ENCODE peak calls at places on chromosomes 7 and 10, in five cellular contexts. X is cardiac muscle cell, B is kidney epithelial cell, S is GM12878, I is hepatocyte. N is an unnamed sample.

GRCh38 chr7:76513817-76514799 is 3.8 kb downstream of the UPK3B start:
- DNase-seq in I (peak), B (no peak), S (no peak), X (no peak), N (no peak)

GRCh38 chr7:47406766-47407129 is 175.2 kb downstream of the TNS3 start:
- DNase-seq in S (no peak), I (no peak), B (no peak), X (no peak), N (no peak)

GRCh38 chr7:135367114-135367513 is 133.5 kb downstream of the STRA8 start:
- DNase-seq in B (no peak), X (no peak), I (peak), S (no peak), N (peak)

GRCh38 chr7:2245883-2246679 is 4.1 kb downstream of the NUDT1 start:
- DNase-seq in I (no peak), B (no peak), X (peak), S (no peak), N (no peak)

GRCh38 chr10:113890769-113891168 is 36.3 kb downstream of the NHLRC2 start:
- DNase-seq in S (no peak), X (peak), B (no peak), I (no peak), N (no peak)

GRCh38 chr7:3159445-3159844 is 115.8 kb upstream of the CARD11 start:
- DNase-seq in I (no peak), S (no peak), X (no peak), B (no peak), N (peak)

GRCh38 chr10:70565556-70566514 is 36.7 kb downstream of the PRF1 start:
- DNase-seq in S (no peak), B (no peak), I (no peak), X (no peak), N (no peak)

GRCh38 chr10:72310241-72310633 is 36.5 kb downstream of the DDIT4 start:
- DNase-seq in B (no peak), X (peak), S (no peak), I (no peak), N (peak)

GRCh38 chr10:29063806-29064644 is 224.8 kb upstream of the LYZL1 start:
- DNase-seq in B (no peak), X (peak), S (no peak), I (peak), N (no peak)

GRCh38 chr7:18895456-18895855 is 222.0 kb downstream of the TWIST1 start:
- DNase-seq in I (no peak), B (peak), X (peak), S (no peak), N (no peak)

GRCh38 chr10:125209591-125210373 is 49.4 kb upstream of the CTBP2 start:
- DNase-seq in S (no peak), I (no peak), X (peak), B (peak), N (no peak)

GRCh38 chr7:115603416-115603815 is 427.1 kb downstream of the TFEC start:
- DNase-seq in B (no peak), I (no peak), X (no peak), S (no peak), N (no peak)

GRCh38 chr10:17751781-17752445 is at the start of gene TMEM236:
- DNase-seq in I (no peak), S (no peak), B (no peak), X (no peak), N (no peak)

GRCh38 chr10:6009159-6009558 is 31.8 kb upstream of the IL15RA start:
- DNase-seq in X (peak), B (no peak), I (no peak), S (no peak), N (no peak)

GRCh38 chr10:119602241-119603095 is 5.7 kb upstream of the TIAL1 start:
- DNase-seq in X (peak), S (no peak), I (no peak), B (no peak), N (peak)

GRCh38 chr7:55142919-55143600 is 124.2 kb downstream of the EGFR start:
- DNase-seq in I (no peak), B (no peak), S (no peak), X (no peak), N (no peak)

GRCh38 chr10:49539320-49539885 is 482 bp upstream of the ERCC6 start:
- DNase-seq in X (peak), I (peak), S (no peak), B (no peak), N (peak)

GRCh38 chr7:53315986-53316385 is 280.6 kb downstream of the POM121L12 start:
- DNase-seq in S (no peak), I (no peak), X (no peak), B (no peak), N (no peak)

GRCh38 chr7:1252543-1253090 is 19.9 kb downstream of the UNCX start:
- DNase-seq in S (no peak), X (no peak), I (no peak), B (no peak), N (no peak)

GRCh38 chr10:71466330-71466729 is 69.6 kb downstream of the CDH23 start:
- DNase-seq in S (no peak), X (no peak), B (no peak), I (no peak), N (no peak)

GRCh38 chr7:112502700-112503099 is 21.9 kb downstream of the LSMEM1 start:
- DNase-seq in X (no peak), B (no peak), S (no peak), I (no peak), N (no peak)

GRCh38 chr7:112501958-112502503 is 21.2 kb downstream of the LSMEM1 start:
- DNase-seq in I (no peak), B (no peak), X (no peak), S (no peak), N (no peak)

GRCh38 chr7:112497481-112497880 is 16.7 kb downstream of the LSMEM1 start:
- DNase-seq in I (no peak), B (no peak), X (no peak), S (peak), N (no peak)

GRCh38 chr7:112503361-112504023 is 22.7 kb downstream of the LSMEM1 start:
- DNase-seq in I (no peak), S (no peak), X (no peak), B (no peak), N (no peak)

DNA sequence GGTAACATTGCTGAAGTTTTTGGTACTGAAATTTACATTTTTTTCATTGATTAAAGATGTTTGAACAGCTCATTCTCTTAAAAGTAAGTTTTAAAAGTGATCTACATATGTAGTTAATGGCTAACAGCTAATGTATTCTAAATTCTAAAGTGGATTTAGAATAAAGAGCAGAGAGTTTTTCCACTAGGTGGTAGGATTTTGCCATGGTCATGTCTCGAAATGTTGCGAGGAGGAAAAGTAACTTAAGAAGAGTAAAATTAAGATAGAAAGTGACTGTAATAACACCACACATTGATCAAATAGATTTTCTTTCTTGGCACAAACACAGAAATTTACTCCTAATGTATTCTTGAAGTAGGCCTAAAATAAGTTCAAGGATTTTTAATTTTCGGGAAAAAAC is 19.8 kb downstream of the LSMEM1 start:
- DNase-seq in B (no peak), X (no peak), I (no peak), S (no peak), N (no peak)
- TF ChIP-seq CTCF in B (no peak), X (peak), I (peak), S (no peak), N (no peak)

DNA sequence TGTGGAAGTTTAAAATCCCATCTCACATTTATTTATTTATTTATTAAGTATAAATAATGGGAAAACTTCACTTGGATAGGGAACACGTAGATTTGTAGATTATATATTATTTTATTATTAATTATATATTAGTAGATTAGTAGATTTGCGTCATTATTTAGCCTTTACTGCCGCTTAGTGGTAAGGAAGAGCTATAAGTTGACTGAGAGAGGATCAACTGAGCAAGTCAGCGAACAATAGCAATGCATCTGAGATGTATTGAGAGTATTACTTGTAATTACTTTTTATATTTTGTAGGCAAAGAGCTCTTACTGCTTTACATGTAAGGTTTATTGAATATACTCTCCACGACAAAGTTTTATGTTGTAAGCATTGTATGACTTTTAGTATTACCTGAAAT is 244.5 kb upstream of the ANKRD30A start:
- DNase-seq in B (no peak), X (peak), I (peak), S (no peak), N (no peak)
- TF ChIP-seq CTCF in B (peak), X (peak), I (peak), S (peak), N (peak)

GRCh38 chr7:102467581-102468415 is 3.0 kb downstream of the LRWD1 start:
- DNase-seq in B (no peak), I (no peak), S (no peak), X (no peak), N (no peak)

GRCh38 chr7:102468416-102469350 is 3.9 kb downstream of the LRWD1 start:
- DNase-seq in S (no peak), B (no peak), I (peak), X (no peak), N (no peak)

GRCh38 chr7:102466097-102466496 is 1.3 kb downstream of the LRWD1 start:
- DNase-seq in S (no peak), X (no peak), I (no peak), B (no peak), N (no peak)

GRCh38 chr7:102463841-102464576 is 654 bp downstream of the ALKBH4 start:
- DNase-seq in I (no peak), S (no peak), X (peak), B (no peak), N (no peak)

GRCh38 chr7:102464577-102465280 is at the start of the genes ALKBH4 and LRWD1:
- DNase-seq in I (peak), X (peak), B (peak), S (no peak), N (peak)
- TF ChIP-seq CTCF in I (peak), X (peak), B (no peak), S (no peak), N (no peak)

DNA sequence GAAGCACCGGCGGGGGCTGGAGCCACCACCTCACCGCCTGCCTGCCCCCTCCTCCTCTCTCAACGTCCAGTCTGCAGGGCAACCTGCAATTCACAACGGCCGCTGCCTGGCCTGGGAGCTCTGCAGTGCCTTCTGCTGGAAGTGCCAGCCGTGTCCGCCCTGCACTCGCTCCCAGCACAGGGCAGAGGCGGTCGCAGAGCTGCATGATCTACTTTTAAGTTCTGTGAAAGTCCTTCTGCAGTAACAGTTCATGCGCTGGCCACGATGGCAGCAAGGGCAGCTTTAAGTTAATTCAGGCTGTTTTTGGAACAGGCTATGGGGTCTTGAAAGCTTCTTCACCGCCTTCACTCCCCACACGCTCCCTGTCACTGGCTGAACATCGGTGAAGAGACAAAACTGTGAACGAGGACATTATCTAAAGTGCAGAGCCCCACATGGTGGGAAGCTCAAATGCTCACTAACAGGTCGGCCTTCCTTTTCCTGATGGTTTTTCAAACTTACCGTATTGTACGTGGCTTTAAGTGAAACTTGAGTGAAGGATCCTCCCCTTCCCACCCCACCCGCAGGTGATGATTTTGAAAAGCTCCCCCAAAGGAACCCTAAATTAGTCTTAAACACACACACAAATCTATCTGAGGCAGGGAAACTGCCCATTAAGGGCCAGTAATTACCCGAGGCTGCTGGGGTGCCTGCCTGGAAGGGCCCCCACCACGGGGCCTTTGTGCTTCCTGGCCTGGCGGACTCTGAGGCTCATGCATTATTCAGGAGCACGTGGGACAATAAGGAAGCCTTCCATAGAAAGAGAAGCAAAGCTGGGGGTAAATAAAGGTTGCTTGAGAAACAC is 504.3 kb downstream of the DNAJB6 start:
- DNase-seq in S (no peak), B (no peak), I (no peak), X (no peak), N (no peak)
- TF ChIP-seq CTCF in S (no peak), B (no peak), I (no peak), X (no peak), N (no peak)

GRCh38 chr7:144725070-144725469 is 110.8 kb downstream of the TPK1 start:
- DNase-seq in I (no peak), B (peak), S (no peak), X (no peak), N (no peak)
- TF ChIP-seq CTCF in I (no peak), B (no peak), S (no peak), X (no peak), N (no peak)

DNA sequence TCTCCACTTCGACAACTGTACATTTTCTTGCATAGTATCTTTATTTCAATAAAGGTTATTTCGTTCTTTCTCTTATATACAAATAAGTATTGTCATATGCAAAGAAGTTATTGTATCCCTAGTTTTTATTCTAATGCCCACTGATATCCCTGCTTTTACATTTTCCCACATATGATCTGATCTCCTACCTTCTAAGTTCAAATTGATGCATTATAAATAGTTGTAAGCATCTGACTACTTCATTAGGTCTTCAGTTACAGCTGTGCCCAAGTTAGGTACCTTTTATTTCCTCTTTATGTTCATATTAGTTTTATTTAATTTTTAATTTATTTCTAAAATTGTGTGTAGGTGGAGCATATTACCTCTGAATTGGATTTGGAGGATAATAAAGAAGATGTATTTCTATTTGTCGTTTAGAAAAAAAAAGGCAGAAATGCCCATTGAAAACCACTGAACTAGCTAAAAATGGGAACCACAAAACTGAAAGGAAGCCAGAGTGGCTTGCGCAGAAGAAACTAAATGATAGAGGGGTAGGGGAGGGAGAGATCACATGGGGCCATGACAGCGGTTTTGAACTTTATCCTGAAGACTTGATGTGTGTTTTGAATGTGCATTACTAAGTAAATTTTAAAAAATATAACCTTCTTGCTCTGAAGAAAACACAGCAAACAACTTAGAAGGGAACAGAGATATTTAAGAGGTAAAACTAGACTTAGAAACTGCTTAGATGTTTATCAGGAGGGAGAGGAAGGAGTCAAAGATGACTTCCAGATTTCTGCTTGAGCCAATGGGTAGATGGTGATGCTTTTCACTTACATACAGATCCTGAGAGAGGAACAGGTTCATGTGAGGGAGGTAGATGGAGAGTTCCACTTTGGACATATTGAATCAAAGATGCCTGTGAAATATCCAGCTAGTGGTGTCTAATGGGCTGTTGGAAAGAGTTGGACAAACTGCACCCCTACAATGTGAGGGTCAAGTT is 9.3 kb upstream of the ZC3HAV1L start:
- DNase-seq in B (no peak), I (no peak), S (no peak), X (no peak), N (no peak)
- TF ChIP-seq CTCF in B (no peak), I (no peak), S (no peak), X (no peak), N (no peak)

N was measured in Calu3.